ENCODE peak calls at places on chromosomes 2 and 18, in five cellular contexts. One of them, this sample, is unnamed.

GRCh38 chr18:13254971-13255927 is 36.7 kb downstream of the LDLRAD4 start:
- DNase-seq in prostate gland: no peak
- DNase-seq in HCT116: no peak
- DNase-seq in ovary: no peak
- DNase-seq in A549: no peak
- DNase-seq in this sample: no peak

GRCh38 chr2:68936462-68936861 is 16.2 kb downstream of the GKN2 start:
- DNase-seq in prostate gland: no peak
- DNase-seq in HCT116: no peak
- DNase-seq in ovary: no peak
- DNase-seq in A549: no peak
- DNase-seq in this sample: no peak

GRCh38 chr18:66439670-66440069 is 164.2 kb downstream of the CDH19 start:
- DNase-seq in prostate gland: no peak
- DNase-seq in HCT116: no peak
- DNase-seq in ovary: no peak
- DNase-seq in A549: no peak
- DNase-seq in this sample: no peak

GRCh38 chr2:44825702-44826101 is 115.8 kb upstream of the SIX3 start:
- DNase-seq in prostate gland: no peak
- DNase-seq in HCT116: no peak
- DNase-seq in ovary: no peak
- DNase-seq in A549: no peak
- DNase-seq in this sample: no peak

GRCh38 chr2:85539361-85540130 is 578 bp downstream of the MAT2A start:
- DNase-seq in prostate gland: peak; percentile 51
- DNase-seq in HCT116: no peak
- DNase-seq in ovary: peak; percentile 85
- DNase-seq in A549: peak; percentile 40
- DNase-seq in this sample: peak; percentile 69

GRCh38 chr2:68282814-68283812 is 30.8 kb upstream of the PPP3R1 start:
- DNase-seq in prostate gland: peak; percentile 21
- DNase-seq in HCT116: peak; percentile 33
- DNase-seq in ovary: no peak
- DNase-seq in A549: peak; percentile 70
- DNase-seq in this sample: no peak

GRCh38 chr2:113840463-113840975 is 49.4 kb upstream of the ACTR3 start:
- DNase-seq in prostate gland: no peak
- DNase-seq in HCT116: no peak
- DNase-seq in ovary: no peak
- DNase-seq in A549: no peak
- DNase-seq in this sample: no peak

GRCh38 chr2:54429811-54430600 is 26.1 kb upstream of the SPTBN1 start:
- DNase-seq in prostate gland: no peak
- DNase-seq in HCT116: no peak
- DNase-seq in ovary: no peak
- DNase-seq in A549: no peak
- DNase-seq in this sample: no peak

GRCh38 chr2:67289921-67290371 is 107.2 kb upstream of the ETAA1 start:
- DNase-seq in prostate gland: no peak
- DNase-seq in HCT116: no peak
- DNase-seq in ovary: no peak
- DNase-seq in A549: no peak
- DNase-seq in this sample: no peak

GRCh38 chr2:43131051-43131889 is 95.1 kb downstream of the ZFP36L2 start:
- DNase-seq in prostate gland: peak; percentile 76
- DNase-seq in HCT116: peak; percentile 89
- DNase-seq in ovary: peak; percentile 38
- DNase-seq in A549: peak; percentile 96
- DNase-seq in this sample: peak; percentile 87
- TF ChIP-seq POLR2A in prostate gland: no peak
- TF ChIP-seq POLR2A in HCT116: no peak
- TF ChIP-seq POLR2A in ovary: no peak
- TF ChIP-seq POLR2A in A549: no peak
- TF ChIP-seq POLR2A in this sample: peak; percentile 27

GRCh38 chr2:25308599-25308998 is 33.1 kb downstream of the DNMT3A start:
- DNase-seq in prostate gland: no peak
- DNase-seq in HCT116: no peak
- DNase-seq in ovary: no peak
- DNase-seq in A549: no peak
- DNase-seq in this sample: no peak

GRCh38 chr2:25310690-25310964 is 31.1 kb downstream of the DNMT3A start:
- DNase-seq in prostate gland: no peak
- DNase-seq in HCT116: no peak
- DNase-seq in ovary: no peak
- DNase-seq in A549: no peak
- DNase-seq in this sample: no peak

GRCh38 chr2:25310965-25311865 is 30.5 kb downstream of the DNMT3A start:
- DNase-seq in prostate gland: peak; percentile 82
- DNase-seq in HCT116: peak; percentile 19
- DNase-seq in ovary: no peak
- DNase-seq in A549: no peak
- DNase-seq in this sample: peak; percentile 91

GRCh38 chr2:25307949-25308557 is 33.7 kb downstream of the DNMT3A start:
- DNase-seq in prostate gland: no peak
- DNase-seq in HCT116: no peak
- DNase-seq in ovary: no peak
- DNase-seq in A549: no peak
- DNase-seq in this sample: no peak

GRCh38 chr2:25309402-25309801 is 32.3 kb downstream of the DNMT3A start:
- DNase-seq in prostate gland: no peak
- DNase-seq in HCT116: peak; percentile 16
- DNase-seq in ovary: no peak
- DNase-seq in A549: peak; percentile 73
- DNase-seq in this sample: peak; percentile 55
- TF ChIP-seq POLR2A in prostate gland: no peak
- TF ChIP-seq POLR2A in HCT116: no peak
- TF ChIP-seq POLR2A in ovary: no peak
- TF ChIP-seq POLR2A in A549: no peak
- TF ChIP-seq POLR2A in this sample: no peak

GRCh38 chr18:63588869-63589268 is 1.7 kb downstream of the SERPINB13 start:
- DNase-seq in prostate gland: no peak
- DNase-seq in HCT116: no peak
- DNase-seq in ovary: no peak
- DNase-seq in A549: no peak
- DNase-seq in this sample: no peak

GRCh38 chr18:63591725-63592124 is 4.6 kb downstream of the SERPINB13 start:
- DNase-seq in prostate gland: no peak
- DNase-seq in HCT116: no peak
- DNase-seq in ovary: no peak
- DNase-seq in A549: no peak
- DNase-seq in this sample: no peak

GRCh38 chr18:63590966-63591695 is 4.0 kb downstream of the SERPINB13 start:
- DNase-seq in prostate gland: no peak
- DNase-seq in HCT116: no peak
- DNase-seq in ovary: no peak
- DNase-seq in A549: no peak
- DNase-seq in this sample: no peak

GRCh38 chr18:63590368-63590767 is 3.2 kb downstream of the SERPINB13 start:
- DNase-seq in prostate gland: no peak
- DNase-seq in HCT116: no peak
- DNase-seq in ovary: no peak
- DNase-seq in A549: no peak
- DNase-seq in this sample: no peak

DNA sequence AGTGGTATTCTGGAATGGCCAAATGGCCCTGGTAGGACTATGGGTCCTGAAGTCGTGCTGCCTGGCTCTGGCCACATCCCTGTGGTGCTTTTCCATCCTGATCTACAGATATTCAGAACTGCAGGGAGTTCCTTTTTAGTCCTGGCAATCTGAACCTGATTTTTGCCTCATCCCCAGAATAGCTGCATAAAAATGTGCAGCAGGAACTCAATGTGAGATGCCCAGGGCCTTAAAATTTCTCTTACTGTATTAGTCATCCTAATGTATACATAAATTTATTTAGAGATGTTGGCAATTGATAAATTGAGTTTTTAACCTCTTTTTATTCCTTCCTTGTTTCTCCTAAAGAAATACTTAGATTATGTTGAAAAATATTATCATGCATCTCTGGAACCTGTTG is 5.4 kb downstream of the SERPINB13 start:
- DNase-seq in prostate gland: no peak
- DNase-seq in HCT116: no peak
- DNase-seq in ovary: no peak
- DNase-seq in A549: no peak
- DNase-seq in this sample: no peak
- TF ChIP-seq POLR2A in prostate gland: no peak
- TF ChIP-seq POLR2A in HCT116: no peak
- TF ChIP-seq POLR2A in ovary: no peak
- TF ChIP-seq POLR2A in A549: no peak
- TF ChIP-seq POLR2A in this sample: no peak

DNA sequence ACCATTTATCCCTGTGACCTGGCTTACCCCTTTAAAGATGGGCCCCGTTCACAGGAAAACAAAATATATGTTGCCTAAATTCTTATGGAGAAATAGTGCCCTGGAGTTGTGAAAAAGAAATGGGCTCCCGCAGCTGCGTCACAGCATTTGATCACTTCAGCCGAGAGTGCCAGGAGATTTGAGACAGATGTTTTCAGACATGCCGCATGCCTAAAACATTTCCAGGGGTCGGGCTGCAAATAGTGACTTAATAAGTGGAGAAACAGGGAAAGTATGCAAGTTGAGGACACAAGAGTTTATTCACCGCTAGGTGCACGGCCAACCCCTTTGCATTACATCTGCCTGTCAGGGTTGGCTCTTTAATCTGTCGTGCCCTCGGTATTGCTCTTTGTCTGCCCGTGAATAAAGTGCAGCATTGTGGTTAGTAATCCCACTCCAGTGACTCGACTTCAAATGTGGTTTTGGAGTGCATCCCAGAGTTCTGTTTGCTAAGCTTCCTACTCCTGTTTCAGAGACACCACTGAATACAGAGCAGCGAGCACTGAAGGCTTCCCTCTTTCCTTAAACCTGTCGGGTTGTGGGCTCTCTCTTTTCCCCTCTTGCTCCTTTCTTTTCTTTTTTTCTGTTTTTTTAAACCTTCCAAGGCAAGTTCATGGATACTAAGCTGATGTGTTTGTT is 187.5 kb downstream of the LTBP1 start:
- DNase-seq in prostate gland: peak; percentile 72
- DNase-seq in HCT116: peak; percentile 59
- DNase-seq in ovary: peak; percentile 65
- DNase-seq in A549: peak; percentile 32
- DNase-seq in this sample: peak; percentile 40
- TF ChIP-seq POLR2A in prostate gland: no peak
- TF ChIP-seq POLR2A in HCT116: no peak
- TF ChIP-seq POLR2A in ovary: no peak
- TF ChIP-seq POLR2A in A549: no peak
- TF ChIP-seq POLR2A in this sample: peak; percentile 10

GRCh38 chr2:156339110-156339847 is 6.8 kb upstream of the NR4A2 start:
- DNase-seq in prostate gland: no peak
- DNase-seq in HCT116: peak; percentile 93
- DNase-seq in ovary: no peak
- DNase-seq in A549: no peak
- DNase-seq in this sample: peak; percentile 21

GRCh38 chr2:156340818-156341481 is 8.4 kb upstream of the NR4A2 start:
- DNase-seq in prostate gland: no peak
- DNase-seq in HCT116: no peak
- DNase-seq in ovary: no peak
- DNase-seq in A549: no peak
- DNase-seq in this sample: no peak

GRCh38 chr2:156339866-156340265 is 7.3 kb upstream of the NR4A2 start:
- DNase-seq in prostate gland: no peak
- DNase-seq in HCT116: no peak
- DNase-seq in ovary: no peak
- DNase-seq in A549: no peak
- DNase-seq in this sample: no peak

GRCh38 chr2:156340377-156340776 is 7.9 kb upstream of the NR4A2 start:
- DNase-seq in prostate gland: no peak
- DNase-seq in HCT116: no peak
- DNase-seq in ovary: no peak
- DNase-seq in A549: no peak
- DNase-seq in this sample: no peak

DNA sequence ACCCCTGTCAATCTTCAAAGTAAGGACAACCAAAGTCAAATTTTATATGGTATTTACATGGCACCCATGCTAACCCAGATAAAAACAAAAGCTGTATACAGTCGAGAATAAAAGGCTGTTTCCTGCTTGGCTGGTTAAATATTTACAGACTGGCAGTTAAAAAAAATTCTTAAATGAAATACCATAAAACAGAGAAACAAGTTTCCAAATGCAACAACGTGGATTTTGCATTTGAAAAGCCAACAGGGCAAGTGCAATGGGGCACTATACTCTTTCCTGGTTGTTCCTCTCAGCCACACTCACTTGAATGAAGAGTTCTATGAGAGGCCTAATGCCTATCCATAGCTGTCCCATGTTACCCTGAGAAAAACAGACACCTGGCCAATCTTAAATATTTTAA is 6.1 kb upstream of the NR4A2 start:
- DNase-seq in prostate gland: no peak
- DNase-seq in HCT116: no peak
- DNase-seq in ovary: no peak
- DNase-seq in A549: no peak
- DNase-seq in this sample: no peak
- TF ChIP-seq POLR2A in prostate gland: no peak
- TF ChIP-seq POLR2A in HCT116: no peak
- TF ChIP-seq POLR2A in ovary: no peak
- TF ChIP-seq POLR2A in A549: no peak
- TF ChIP-seq POLR2A in this sample: no peak